ENCODE peak calls at places on chromosomes 3 and 15, in eight cellular contexts. U is body of pancreas, Y is colonic mucosa, H is stomach, J is transverse colon, A is ovary, D is Caco-2, F is A549. G is an unnamed sample.

GRCh38 chr3:127569160-127569559 is 21.4 kb downstream of the TPRA1 start:
- DNase-seq in U (no peak), Y (no peak), H (no peak), J (no peak), A (no peak), D (no peak), F (no peak), G (no peak)

GRCh38 chr3:107206945-107207344 is 170.3 kb upstream of the CCDC54 start:
- DNase-seq in U (no peak), Y (no peak), H (no peak), J (no peak), A (no peak), D (no peak), F (no peak), G (no peak)

GRCh38 chr3:81425198-81425868 is 336.1 kb downstream of the GBE1 start:
- DNase-seq in U (no peak), Y (no peak), H (no peak), J (no peak), A (no peak), D (no peak), F (no peak), G (no peak)

GRCh38 chr3:146065573-146066006 is 95.4 kb downstream of the PLOD2 start:
- DNase-seq in U (no peak), Y (peak; percentile 35), H (no peak), J (no peak), A (peak; percentile 31), D (peak; percentile 53), F (peak; percentile 73), G (peak; percentile 34)

GRCh38 chr3:112376996-112377395 is 44.0 kb downstream of the CD200 start:
- DNase-seq in U (no peak), Y (no peak), H (no peak), J (no peak), A (no peak), D (no peak), F (no peak), G (no peak)

GRCh38 chr3:186461141-186461540 is 83.0 kb downstream of the CRYGS start:
- DNase-seq in U (no peak), Y (no peak), H (no peak), J (no peak), A (no peak), D (no peak), F (peak; percentile 34), G (no peak)

GRCh38 chr3:181629029-181629428 is 82.7 kb upstream of the SOX2 start:
- DNase-seq in U (no peak), Y (no peak), H (no peak), J (no peak), A (no peak), D (no peak), F (no peak), G (no peak)

GRCh38 chr15:33468740-33469139 is 158.0 kb downstream of the RYR3 start:
- DNase-seq in U (no peak), Y (no peak), H (no peak), J (no peak), A (no peak), D (no peak), F (no peak), G (no peak)

GRCh38 chr3:52471371-52472238 is 16.2 kb downstream of the NISCH start:
- DNase-seq in U (peak; percentile 73), Y (peak; percentile 52), H (peak; percentile 81), J (peak; percentile 63), A (no peak), D (peak; percentile 38), F (peak; percentile 46), G (peak; percentile 80)

GRCh38 chr15:74543583-74543982 is 2.6 kb downstream of the ARID3B start:
- DNase-seq in U (no peak), Y (no peak), H (no peak), J (no peak), A (no peak), D (no peak), F (no peak), G (no peak)

GRCh38 chr3:171189394-171189793 is 162.9 kb upstream of the SLC2A2 start:
- DNase-seq in U (no peak), Y (no peak), H (no peak), J (no peak), A (no peak), D (no peak), F (no peak), G (no peak)

GRCh38 chr3:114640126-114640525 is 346.3 kb downstream of the TIGIT start:
- DNase-seq in U (no peak), Y (no peak), H (no peak), J (no peak), A (no peak), D (no peak), F (no peak), G (no peak)

GRCh38 chr3:157844770-157845522 is 261.3 kb downstream of the SHOX2 start:
- DNase-seq in U (no peak), Y (no peak), H (no peak), J (no peak), A (no peak), D (no peak), F (no peak), G (no peak)

GRCh38 chr15:37015025-37015424 is 85.3 kb downstream of the MEIS2 start:
- DNase-seq in U (no peak), Y (no peak), H (no peak), J (no peak), A (no peak), D (peak; percentile 8), F (no peak), G (no peak)

GRCh38 chr15:80072285-80072684 is 12.8 kb downstream of the ZFAND6 start:
- DNase-seq in U (no peak), Y (peak; percentile 57), H (no peak), J (no peak), A (no peak), D (peak; percentile 75), F (peak; percentile 93), G (no peak)

GRCh38 chr3:130457681-130458080 is 59.3 kb upstream of the COL6A6 start:
- DNase-seq in U (no peak), Y (no peak), H (no peak), J (no peak), A (no peak), D (no peak), F (no peak), G (no peak)

GRCh38 chr3:127833281-127834032 is 11.1 kb upstream of the MGLL start:
- DNase-seq in U (no peak), Y (no peak), H (peak; percentile 36), J (no peak), A (no peak), D (no peak), F (no peak), G (no peak)

GRCh38 chr3:71372911-71373637 is 210.5 kb downstream of the FOXP1 start:
- DNase-seq in U (no peak), Y (no peak), H (no peak), J (no peak), A (no peak), D (no peak), F (no peak), G (no peak)

DNA sequence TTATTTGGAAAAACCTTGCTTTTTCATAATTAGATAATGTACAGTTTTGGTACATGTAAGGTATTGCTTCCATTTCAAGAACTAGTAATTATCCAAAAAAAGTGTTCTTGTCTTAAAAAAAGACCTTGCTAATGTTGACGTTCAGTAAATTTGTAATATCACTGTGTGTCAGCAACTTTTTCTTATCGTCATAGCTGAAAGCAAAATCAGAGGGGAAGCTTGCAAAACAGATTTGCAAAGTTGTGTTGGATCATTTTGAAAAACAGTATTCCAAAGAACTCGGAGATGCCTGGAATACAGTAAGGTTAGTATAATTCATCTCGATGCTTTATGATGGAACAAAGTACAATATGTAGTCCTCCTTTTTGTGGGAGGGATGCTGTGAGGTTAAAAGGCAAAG is 1.4 kb downstream of the NSUN3 start:
- DNase-seq in U (no peak), Y (no peak), H (no peak), J (no peak), A (no peak), D (no peak), F (no peak), G (no peak)
- H3K4me3 ChIP-seq in U (no peak overlapping the region), Y (no peak overlapping the region), H (no peak overlapping the region), J (no peak overlapping the region), A (no peak overlapping the region), D (no peak overlapping the region), F (peak overlapping the region; percentile 56), G (no peak overlapping the region)

DNA sequence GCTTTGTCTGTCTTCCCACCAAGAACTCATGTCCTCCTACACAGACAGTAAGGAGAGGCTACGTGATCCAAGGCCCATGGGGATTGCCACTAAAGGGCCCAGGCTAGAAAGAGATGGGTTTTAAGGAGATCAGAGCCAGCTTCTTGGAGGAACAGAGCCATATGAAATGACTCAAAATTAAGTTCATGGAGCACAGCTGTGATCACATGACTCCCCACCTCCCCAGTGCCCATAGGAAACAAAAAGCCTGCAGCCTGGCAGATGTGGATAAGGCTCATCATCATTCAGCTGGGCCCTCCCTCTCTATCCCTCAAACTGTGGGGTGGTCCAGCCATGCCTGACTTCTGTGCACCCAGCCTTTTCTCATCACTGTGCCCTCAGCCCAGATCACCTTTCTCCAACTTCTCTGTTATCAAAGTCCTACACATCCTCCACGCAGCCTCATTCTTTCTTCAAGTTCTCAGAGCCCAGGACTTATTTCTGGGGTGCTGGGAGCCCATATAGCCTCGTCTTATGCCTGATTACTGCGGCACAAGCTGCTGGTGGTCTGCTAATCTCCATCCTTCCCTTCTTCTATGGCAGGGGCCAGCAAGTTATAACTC is 137.6 kb downstream of the SMAD6 start:
- DNase-seq in U (no peak), Y (no peak), H (no peak), J (peak; percentile 1), A (no peak), D (no peak), F (no peak), G (no peak)
- H3K4me1 ChIP-seq in U (peaks cover 15% of the 10 kb centered on the region), Y (no peaks in the 10 kb centered on the region), H (peaks cover 21% of the 10 kb centered on the region), J (peaks cover 15% of the 10 kb centered on the region), A (peaks cover 10% of the 10 kb centered on the region), D (peaks cover 36% of the 10 kb centered on the region), F (peaks cover 34% of the 10 kb centered on the region), G (peaks cover 7% of the 10 kb centered on the region)

GRCh38 chr15:60903221-60903620 is 325.9 kb downstream of the RORA start:
- DNase-seq in U (no peak), Y (no peak), H (no peak), J (no peak), A (no peak), D (no peak), F (no peak), G (no peak)

GRCh38 chr15:60901647-60902046 is 327.5 kb downstream of the RORA start:
- DNase-seq in U (no peak), Y (no peak), H (no peak), J (no peak), A (no peak), D (no peak), F (no peak), G (no peak)

GRCh38 chr15:60899967-60900356 is 329.1 kb downstream of the RORA start:
- DNase-seq in U (no peak), Y (no peak), H (no peak), J (no peak), A (no peak), D (no peak), F (no peak), G (no peak)

GRCh38 chr15:60899322-60899966 is 329.7 kb downstream of the RORA start:
- DNase-seq in U (no peak), Y (no peak), H (no peak), J (no peak), A (no peak), D (peak; percentile 31), F (no peak), G (no peak)

GRCh38 chr15:60898896-60899295 is 330.2 kb downstream of the RORA start:
- DNase-seq in U (no peak), Y (no peak), H (no peak), J (no peak), A (no peak), D (no peak), F (no peak), G (no peak)
- TF ChIP-seq CTCF in U (no peak), Y (no peak), H (no peak), J (no peak), A (no peak), D (no peak), F (no peak), G (no peak)

GRCh38 chr3:147384210-147385058 is 21.9 kb downstream of the ZIC4 start:
- DNase-seq in U (no peak), Y (no peak), H (no peak), J (no peak), A (no peak), D (no peak), F (no peak), G (peak; percentile 54)
- H3K4me3 ChIP-seq in U (no peak overlapping the region), Y (no peak overlapping the region), H (no peak overlapping the region), J (no peak overlapping the region), A (no peak overlapping the region), D (no peak overlapping the region), F (no peak overlapping the region), G (no peak overlapping the region)

G was measured in testis.